ENCODE peak calls at places on chromosome 1, in seven cellular contexts. A, W, R, I, G, Z and L are unnamed samples.

GRCh38 chr1:38123356-38123755 is 76.8 kb upstream of the POU3F1 start:
- DNase-seq in A (no peak), W (no peak), R (no peak), I (peak; percentile 16), G (no peak), Z (no peak), L (peak; percentile 46)

GRCh38 chr1:143574891-143575520 is 396.8 kb downstream of the FAM72C start:
- DNase-seq in A (no peak), W (no peak), R (no peak), I (no peak), G (no peak), Z (no peak), L (no peak)

GRCh38 chr1:61043010-61043820 is 39.1 kb upstream of the NFIA start:
- DNase-seq in A (peak; percentile 91), W (peak; percentile 87), R (peak; percentile 85), I (peak; percentile 62), G (peak; percentile 94), Z (peak; percentile 86), L (peak; percentile 98)

GRCh38 chr1:160608941-160609340 is 29.6 kb upstream of the CD84 start:
- DNase-seq in A (no peak), W (no peak), R (no peak), I (no peak), G (no peak), Z (no peak), L (no peak)

GRCh38 chr1:236639686-236640085 is 35.4 kb upstream of the HEATR1 start:
- DNase-seq in A (no peak), W (no peak), R (no peak), I (no peak), G (no peak), Z (no peak), L (no peak)

GRCh38 chr1:50427086-50427817 is 4.0 kb upstream of the DMRTA2 start:
- DNase-seq in A (no peak), W (no peak), R (no peak), I (no peak), G (no peak), Z (no peak), L (peak; percentile 61)

GRCh38 chr1:29876902-29877301 is 640.6 kb downstream of the PTPRU start:
- DNase-seq in A (no peak), W (no peak), R (no peak), I (no peak), G (no peak), Z (no peak), L (peak; percentile 61)

GRCh38 chr1:210372931-210373627 is 44.4 kb downstream of the HHAT start:
- DNase-seq in A (no peak), W (no peak), R (no peak), I (no peak), G (no peak), Z (no peak), L (peak; percentile 56)

GRCh38 chr1:41357451-41358151 is 3.6 kb upstream of the FOXO6 start:
- DNase-seq in A (peak; percentile 48), W (peak; percentile 60), R (no peak), I (no peak), G (peak; percentile 54), Z (no peak), L (peak; percentile 67)

GRCh38 chr1:42937141-42937696 is 21.4 kb downstream of the SLC2A1 start:
- DNase-seq in A (no peak), W (peak; percentile 52), R (no peak), I (peak; percentile 87), G (peak; percentile 54), Z (no peak), L (peak; percentile 48)

GRCh38 chr1:205301220-205301821 is 20.2 kb downstream of the NUAK2 start:
- DNase-seq in A (no peak), W (peak; percentile 99), R (peak; percentile 91), I (peak; percentile 96), G (peak; percentile 78), Z (no peak), L (peak; percentile 99)

GRCh38 chr1:204577794-204578478 is 61.7 kb downstream of the MDM4 start:
- DNase-seq in A (no peak), W (no peak), R (no peak), I (no peak), G (no peak), Z (no peak), L (peak; percentile 61)

GRCh38 chr1:155206891-155207577 is 663 bp downstream of the THBS3 start:
- DNase-seq in A (peak; percentile 84), W (peak; percentile 84), R (peak; percentile 87), I (peak; percentile 84), G (peak; percentile 95), Z (peak; percentile 81), L (peak; percentile 97)

GRCh38 chr1:245434285-245434684 is 279.5 kb downstream of the KIF26B start:
- DNase-seq in A (no peak), W (no peak), R (no peak), I (peak; percentile 32), G (no peak), Z (no peak), L (peak; percentile 66)

GRCh38 chr1:104636581-104636980 is 886.9 kb downstream of the AMY1C start:
- DNase-seq in A (no peak), W (no peak), R (no peak), I (peak; percentile 4), G (no peak), Z (no peak), L (no peak)

GRCh38 chr1:73901656-73902276 is 296.2 kb downstream of the LRRIQ3 start:
- DNase-seq in A (no peak), W (no peak), R (no peak), I (no peak), G (no peak), Z (no peak), L (no peak)

GRCh38 chr1:234231061-234231892 is 142.0 kb upstream of the COA6 start:
- DNase-seq in A (no peak), W (no peak), R (no peak), I (no peak), G (no peak), Z (no peak), L (peak; percentile 91)

GRCh38 chr1:81695741-81696140 is 105.0 kb upstream of the ADGRL2 start:
- DNase-seq in A (no peak), W (peak; percentile 95), R (peak; percentile 36), I (peak; percentile 18), G (no peak), Z (no peak), L (no peak)

GRCh38 chr1:188237573-188238353 is 1409.0 kb downstream of the PLA2G4A start:
- DNase-seq in A (no peak), W (peak; percentile 3), R (no peak), I (peak; percentile 80), G (peak; percentile 7), Z (no peak), L (no peak)

GRCh38 chr1:65265296-65266271 is 43.8 kb upstream of the DNAJC6 start:
- DNase-seq in A (peak; percentile 58), W (peak; percentile 57), R (peak; percentile 74), I (no peak), G (peak; percentile 67), Z (no peak), L (peak; percentile 89)

GRCh38 chr1:118987431-118988185 is 535 bp downstream of the TBX15 start:
- DNase-seq in A (no peak), W (no peak), R (peak; percentile 66), I (no peak), G (no peak), Z (no peak), L (peak; percentile 89)

GRCh38 chr1:218336353-218336752 is 8.8 kb upstream of the TGFB2 start:
- DNase-seq in A (no peak), W (no peak), R (no peak), I (peak; percentile 73), G (no peak), Z (no peak), L (no peak)

GRCh38 chr1:50970927-50971582 is 1.0 kb downstream of the CDKN2C start:
- DNase-seq in A (no peak), W (no peak), R (no peak), I (no peak), G (no peak), Z (no peak), L (no peak)

GRCh38 chr1:156033011-156033410 is 12.3 kb upstream of the SSR2 start:
- DNase-seq in A (no peak), W (peak; percentile 42), R (no peak), I (no peak), G (no peak), Z (no peak), L (no peak)

GRCh38 chr1:92065042-92065441 is 10.2 kb downstream of the SETSIP start:
- DNase-seq in A (no peak), W (no peak), R (no peak), I (peak; percentile 19), G (no peak), Z (no peak), L (no peak)
- TF ChIP-seq CTCF in A (no peak), W (no peak), R (no peak), I (no peak), G (no peak), Z (no peak), L (peak; percentile 62)

GRCh38 chr1:44674113-44675000 is at the start of the genes ARMH1 and TMEM53:
- DNase-seq in A (peak; percentile 99), W (peak; percentile 100), R (peak; percentile 99), I (peak; percentile 98), G (peak; percentile 99), Z (peak; percentile 98), L (peak; percentile 100)
- TF ChIP-seq CTCF in A (no peak), W (peak; percentile 10), R (no peak), I (no peak), G (no peak), Z (peak; percentile 10), L (no peak)

GRCh38 chr1:152227310-152227928 is 3.4 kb upstream of the HRNR start:
- DNase-seq in A (no peak), W (peak; percentile 24), R (no peak), I (peak; percentile 24), G (no peak), Z (no peak), L (no peak)
- TF ChIP-seq CTCF in A (peak; percentile 32), W (no peak), R (no peak), I (peak; percentile 25), G (no peak), Z (no peak), L (no peak)

DNA sequence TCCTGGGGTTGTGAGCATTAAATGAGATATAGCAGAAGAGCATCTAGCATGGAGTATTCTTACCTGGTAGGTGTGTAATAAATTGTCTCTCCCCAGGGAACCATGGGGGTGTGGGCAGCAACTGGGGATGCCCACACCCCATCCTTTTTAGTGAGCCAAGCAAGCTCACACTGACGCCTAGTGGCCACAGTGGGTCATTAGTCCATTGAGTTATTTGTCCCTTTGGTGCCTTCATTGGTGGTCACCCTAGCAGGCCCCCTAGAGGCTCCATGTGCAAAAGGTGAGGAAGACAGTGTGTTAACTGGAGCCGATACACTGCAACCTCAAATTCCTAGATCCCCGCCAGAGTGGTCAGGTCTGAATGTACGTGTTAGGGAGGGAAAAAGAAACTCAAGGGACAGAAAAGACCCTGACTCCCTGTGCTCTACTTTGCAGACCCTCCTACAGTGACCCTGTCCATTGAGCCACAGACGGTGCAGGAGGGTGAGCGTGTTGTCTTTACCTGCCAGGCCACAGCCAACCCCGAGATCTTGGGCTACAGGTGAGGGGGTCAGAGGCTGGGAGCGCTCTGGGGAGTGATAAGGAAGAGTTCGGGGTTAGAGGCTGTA is 93.3 kb upstream of the CD1D start:
- DNase-seq in A (peak; percentile 35), W (peak; percentile 79), R (peak; percentile 82), I (peak; percentile 84), G (peak; percentile 79), Z (peak; percentile 34), L (peak; percentile 93)
- TF ChIP-seq CTCF in A (peak; percentile 87), W (peak; percentile 98), R (peak; percentile 88), I (peak; percentile 99), G (peak; percentile 98), Z (peak; percentile 85), L (peak; percentile 100)

DNA sequence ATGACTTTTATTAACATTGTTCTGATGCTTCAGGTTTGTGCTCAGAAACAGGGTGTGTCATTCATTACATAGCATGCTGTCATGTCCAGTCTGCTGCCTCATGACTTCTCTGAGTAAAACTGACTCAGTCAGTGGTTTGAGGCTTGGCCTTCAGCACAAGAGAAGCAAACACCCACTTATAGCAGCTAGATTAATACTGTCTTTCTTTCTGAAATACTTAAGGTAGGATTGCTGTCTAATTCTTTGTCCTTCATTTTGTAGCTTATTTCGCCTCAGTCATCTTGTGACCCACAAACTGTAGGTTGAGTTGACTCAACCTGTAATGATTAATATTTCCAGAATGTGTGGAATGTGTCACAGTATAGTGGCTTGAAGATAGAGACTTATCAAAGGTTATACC is 32.9 kb downstream of the RASAL2 start:
- DNase-seq in A (no peak), W (peak; percentile 65), R (peak; percentile 64), I (peak; percentile 83), G (peak; percentile 51), Z (no peak), L (no peak)
- TF ChIP-seq CTCF in A (no peak), W (no peak), R (no peak), I (no peak), G (no peak), Z (no peak), L (no peak)